ENCODE peak calls at places on chromosome 1, in four cellular contexts. V is tibial nerve, I is kidney epithelial cell, F is astrocyte of the spinal cord. G is an unnamed sample.

GRCh38 chr1:89761901-89762300 is 58.9 kb upstream of the LRRC8D start:
- DNase-seq in I (no peak), F (no peak), V (no peak), G (no peak)

GRCh38 chr1:43978551-43979260 is at the start of gene B4GALT2:
- DNase-seq in V (no peak), I (no peak), F (no peak), G (no peak)

GRCh38 chr1:11654571-11655262 is at the start of gene FBXO44:
- DNase-seq in V (peak; percentile 28), I (no peak), F (no peak), G (no peak)

GRCh38 chr1:166906647-166907046 is 30.6 kb upstream of the TADA1 start:
- DNase-seq in V (no peak), F (no peak), I (no peak), G (no peak)

GRCh38 chr1:208431721-208432120 is 187.5 kb upstream of the PLXNA2 start:
- DNase-seq in V (no peak), I (peak; percentile 14), F (peak; percentile 76), G (no peak)

GRCh38 chr1:207890136-207890738 is 20.7 kb downstream of the CD34 start:
- DNase-seq in I (peak; percentile 47), V (peak; percentile 54), F (peak; percentile 73), G (peak; percentile 91)

GRCh38 chr1:219550171-219550570 is 62.7 kb downstream of the ZC3H11B start:
- DNase-seq in V (no peak), I (no peak), F (no peak), G (no peak)

GRCh38 chr1:116764466-116764896 is 10.3 kb downstream of the CD2 start:
- DNase-seq in I (no peak), V (no peak), F (no peak), G (no peak)

GRCh38 chr1:12438349-12438924 is 179.6 kb downstream of the DHRS3 start:
- DNase-seq in V (no peak), I (no peak), F (no peak), G (no peak)

GRCh38 chr1:165114022-165114888 is 242.3 kb downstream of the LMX1A start:
- DNase-seq in I (no peak), V (peak; percentile 23), F (peak; percentile 47), G (no peak)

GRCh38 chr1:232628335-232629214 is 1.4 kb downstream of the SIPA1L2 start:
- DNase-seq in V (no peak), I (no peak), F (peak; percentile 62), G (no peak)

GRCh38 chr1:5933050-5933449 is 59.2 kb downstream of the NPHP4 start:
- DNase-seq in F (no peak), I (no peak), V (no peak), G (no peak)
- TF ChIP-seq CTCF in F (no peak), I (no peak), V (no peak), G (no peak)

DNA sequence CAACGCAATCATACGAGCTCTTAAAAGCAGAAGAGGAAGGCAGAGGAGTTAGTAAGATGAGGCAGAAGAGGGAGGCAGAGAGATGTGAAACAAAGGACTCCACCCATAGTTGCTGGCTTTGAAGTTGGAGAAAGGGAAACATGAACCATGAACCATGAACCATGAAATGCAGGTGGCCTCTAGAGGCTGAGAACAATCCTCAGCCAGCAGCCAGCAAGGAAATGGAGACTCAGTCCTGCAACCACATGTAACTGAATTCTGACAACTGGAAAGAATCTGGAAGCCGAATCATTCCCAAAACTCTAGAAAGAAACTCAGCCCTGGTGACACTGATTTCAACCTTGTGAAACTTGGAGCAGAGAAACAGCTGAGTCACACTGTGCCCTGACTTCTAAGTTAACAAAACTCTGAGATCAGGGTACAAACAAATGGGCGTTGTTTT is 10.1 kb downstream of the DIPK1A start:
- DNase-seq in F (peak; percentile 52), I (no peak), V (no peak), G (no peak)
- TF ChIP-seq CTCF in F (no peak), I (no peak), V (no peak), G (no peak)

GRCh38 chr1:152495066-152495675 is 15.4 kb upstream of the LCE5A start:
- DNase-seq in V (no peak), I (no peak), F (no peak), G (no peak)
- TF ChIP-seq CTCF in V (no peak), I (peak; percentile 66), F (peak; percentile 45), G (no peak)

DNA sequence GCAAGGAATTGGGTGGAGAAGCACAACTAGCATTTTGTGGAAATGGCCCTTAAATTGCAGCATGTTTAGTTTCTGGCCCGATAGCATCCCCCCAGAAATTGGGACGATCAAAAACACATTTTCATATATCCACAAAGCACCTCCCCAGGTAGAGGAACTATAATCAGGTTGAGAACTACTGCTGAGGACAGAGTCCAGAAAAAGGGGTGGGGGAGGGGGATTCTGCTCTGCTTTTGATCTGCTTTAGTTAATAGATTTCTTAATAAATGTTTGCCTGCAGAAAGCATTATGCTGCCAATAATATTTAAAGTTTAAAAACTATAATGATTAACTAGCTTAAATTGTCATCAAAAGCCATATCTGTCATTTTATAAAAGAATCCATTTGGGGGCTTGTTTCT is 14.4 kb upstream of the DYNLT5 start:
- DNase-seq in F (no peak), I (no peak), V (no peak), G (no peak)
- TF ChIP-seq CTCF in F (no peak), I (no peak), V (no peak), G (no peak)

DNA sequence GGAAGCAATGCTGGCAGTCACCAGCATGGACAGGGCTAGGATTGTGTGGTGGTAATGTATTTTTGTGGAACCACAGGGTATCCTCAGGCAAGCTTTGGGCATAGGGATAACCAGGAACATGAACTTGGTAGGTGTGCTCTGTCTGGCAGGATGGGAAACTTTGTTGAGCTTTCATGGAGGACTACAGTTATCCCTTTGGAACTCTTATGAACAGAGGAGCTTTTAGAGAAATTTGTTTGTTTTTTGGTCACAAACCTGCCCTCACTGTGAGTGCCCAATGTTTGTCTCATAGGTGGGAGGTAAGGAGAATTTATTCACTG is 54.4 kb downstream of the MACF1 start:
- DNase-seq in I (no peak), V (no peak), F (no peak), G (no peak)
- TF ChIP-seq CTCF in I (no peak), V (peak; percentile 5), F (no peak), G (peak; percentile 14)

G was measured in right atrium auricular region.